ENCODE peak calls at places on chromosomes 13 and 19, in five cellular contexts. A is ELR; Z is tibial nerve; O is naive thymus-derived CD8-positive, alpha-beta T cell; Q is T-helper 17 cell. F is an unnamed sample.

GRCh38 chr19:38869160-38869835 is 8.8 kb downstream of the RINL start:
- DNase-seq in A (no peak), Z (no peak), O (no peak), Q (no peak), F (no peak)

GRCh38 chr19:32421589-32422361 is 16.2 kb downstream of the DPY19L3 start:
- DNase-seq in A (no peak), Z (no peak), O (no peak), Q (no peak), F (peak)

GRCh38 chr13:113552786-113553540 is 31.6 kb upstream of the TFDP1 start:
- DNase-seq in A (no peak), Z (no peak), O (no peak), Q (no peak), F (no peak)

GRCh38 chr13:112870062-112870352 is 99.0 kb upstream of the MCF2L start:
- DNase-seq in A (no peak), Z (no peak), O (no peak), Q (no peak), F (no peak)

GRCh38 chr19:37817180-37817911 is 38.0 kb upstream of the ZNF573 start:
- DNase-seq in A (peak), Z (peak), O (peak), Q (peak), F (peak)

GRCh38 chr13:34019870-34020269 is 201.9 kb downstream of the RFC3 start:
- DNase-seq in A (peak), Z (no peak), O (no peak), Q (no peak), F (no peak)

GRCh38 chr13:82879921-82880320 is 1002.4 kb downstream of the SLITRK1 start:
- DNase-seq in A (no peak), Z (no peak), O (no peak), Q (no peak), F (no peak)

GRCh38 chr19:50315773-50316448 is 13.3 kb downstream of the KCNC3 start:
- DNase-seq in A (peak), Z (no peak), O (no peak), Q (no peak), F (no peak)

GRCh38 chr19:7953060-7953459 is 9.6 kb upstream of the TIMM44 start:
- DNase-seq in A (peak), Z (no peak), O (no peak), Q (no peak), F (no peak)

GRCh38 chr13:111398715-111399299 is 78.4 kb downstream of the TEX29 start:
- DNase-seq in A (no peak), Z (no peak), O (no peak), Q (no peak), F (no peak)

GRCh38 chr19:28577666-28578065 is 635.3 kb downstream of the UQCRFS1 start:
- DNase-seq in A (no peak), Z (no peak), O (no peak), Q (no peak), F (no peak)

GRCh38 chr19:9914315-9915207 is 21.8 kb downstream of the OLFM2 start:
- DNase-seq in A (peak), Z (peak), O (peak), Q (peak), F (peak)

GRCh38 chr19:30144242-30144758 is 202.3 kb downstream of the URI1 start:
- DNase-seq in A (no peak), Z (no peak), O (no peak), Q (no peak), F (no peak)

GRCh38 chr19:42501733-42502132 is 26.5 kb downstream of the CEACAM1 start:
- DNase-seq in A (no peak), Z (no peak), O (no peak), Q (no peak), F (no peak)

GRCh38 chr19:33304760-33305647 is 2.7 kb upstream of the CEBPA start:
- DNase-seq in A (no peak), Z (no peak), O (no peak), Q (no peak), F (no peak)

GRCh38 chr13:78621086-78621485 is 17.7 kb upstream of the POU4F1 start:
- DNase-seq in A (no peak), Z (no peak), O (no peak), Q (no peak), F (no peak)

GRCh38 chr19:45693168-45693788 is 812 bp downstream of the QPCTL start:
- DNase-seq in A (peak), Z (peak), O (peak), Q (peak), F (peak)

GRCh38 chr13:113887700-113888201 is 23.9 kb upstream of the GAS6 start:
- DNase-seq in A (no peak), Z (no peak), O (no peak), Q (no peak), F (no peak)

GRCh38 chr19:15048885-15049541 is at the start of gene CASP14:
- DNase-seq in A (no peak), Z (no peak), O (no peak), Q (no peak), F (no peak)

GRCh38 chr13:74774252-74774651 is 640.0 kb upstream of the KLF12 start:
- DNase-seq in A (peak), Z (no peak), O (no peak), Q (no peak), F (no peak)

GRCh38 chr19:34525001-34525400 is 43.4 kb downstream of the WTIP start:
- DNase-seq in A (no peak), Z (no peak), O (no peak), Q (no peak), F (no peak)

GRCh38 chr19:52901842-52902241 is 4.4 kb upstream of the ZNF320 start:
- DNase-seq in A (no peak), Z (no peak), O (no peak), Q (no peak), F (no peak)

GRCh38 chr13:27125357-27126282 is 46.0 kb downstream of the USP12 start:
- DNase-seq in A (no peak), Z (no peak), O (no peak), Q (no peak), F (no peak)

GRCh38 chr19:55066107-55066709 is 3.3 kb upstream of the RDH13 start:
- DNase-seq in A (no peak), Z (no peak), O (no peak), Q (no peak), F (no peak)

GRCh38 chr19:6868341-6868740 is 19.0 kb upstream of the ADGRE1 start:
- DNase-seq in A (no peak), Z (peak), O (no peak), Q (no peak), F (no peak)

GRCh38 chr19:15144046-15144646 is 36.9 kb downstream of the SYDE1 start:
- DNase-seq in A (peak), Z (no peak), O (no peak), Q (no peak), F (no peak)

GRCh38 chr13:75399879-75400217 is 82.1 kb downstream of the TBC1D4 start:
- DNase-seq in A (no peak), Z (no peak), O (no peak), Q (no peak), F (no peak)

GRCh38 chr19:38734426-38735256 is 9.6 kb downstream of the CAPN12 start:
- DNase-seq in A (peak), Z (no peak), O (no peak), Q (no peak), F (no peak)

GRCh38 chr13:77650409-77650808 is 47.1 kb upstream of the SLAIN1 start:
- DNase-seq in A (no peak), Z (no peak), O (no peak), Q (no peak), F (no peak)

GRCh38 chr19:23098988-23099387 is 17.8 kb upstream of the ZNF730 start:
- DNase-seq in A (no peak), Z (no peak), O (no peak), Q (no peak), F (peak)

GRCh38 chr13:35470671-35471465 is 5.6 kb downstream of the MAB21L1 start:
- DNase-seq in A (peak), Z (peak), O (no peak), Q (no peak), F (peak)

GRCh38 chr13:77919351-77920294 is 992 bp upstream of the EDNRB start:
- DNase-seq in A (peak), Z (peak), O (no peak), Q (no peak), F (peak)